ENCODE peak calls at places on chromosomes 13 and 19, in five cellular contexts. One of them, this sample, is unnamed.

GRCh38 chr19:28501979-28502378 is 711.0 kb downstream of the UQCRFS1 start:
- DNase-seq in adrenal gland: no peak
- DNase-seq in heart left ventricle: no peak
- DNase-seq in brain microvascular endothelial cell: no peak
- DNase-seq in coronary artery: no peak
- DNase-seq in this sample: no peak

GRCh38 chr19:2337329-2337707 is 8.8 kb downstream of the SPPL2B start:
- DNase-seq in coronary artery: no peak
- DNase-seq in brain microvascular endothelial cell: peak; percentile 24
- DNase-seq in heart left ventricle: no peak
- DNase-seq in adrenal gland: no peak
- DNase-seq in this sample: no peak

GRCh38 chr19:869245-870177 is 10.0 kb downstream of the CFD start:
- DNase-seq in brain microvascular endothelial cell: peak; percentile 88
- DNase-seq in heart left ventricle: no peak
- DNase-seq in coronary artery: peak; percentile 89
- DNase-seq in adrenal gland: peak; percentile 84
- DNase-seq in this sample: peak; percentile 69

GRCh38 chr13:70249332-70250064 is 141.2 kb upstream of the KLHL1 start:
- DNase-seq in brain microvascular endothelial cell: peak; percentile 88
- DNase-seq in heart left ventricle: no peak
- DNase-seq in coronary artery: no peak
- DNase-seq in adrenal gland: no peak
- DNase-seq in this sample: peak; percentile 33

GRCh38 chr13:89988206-89988605 is 1359.3 kb upstream of the MIR17HG start:
- DNase-seq in brain microvascular endothelial cell: no peak
- DNase-seq in adrenal gland: no peak
- DNase-seq in heart left ventricle: no peak
- DNase-seq in coronary artery: no peak
- DNase-seq in this sample: no peak

GRCh38 chr19:35004517-35005255 is 4.6 kb downstream of the GRAMD1A start:
- DNase-seq in adrenal gland: no peak
- DNase-seq in brain microvascular endothelial cell: no peak
- DNase-seq in coronary artery: no peak
- DNase-seq in heart left ventricle: peak; percentile 22
- DNase-seq in this sample: no peak

GRCh38 chr19:8238251-8238650 is 29.1 kb downstream of the CERS4 start:
- DNase-seq in adrenal gland: no peak
- DNase-seq in heart left ventricle: no peak
- DNase-seq in brain microvascular endothelial cell: no peak
- DNase-seq in coronary artery: no peak
- DNase-seq in this sample: peak; percentile 57

GRCh38 chr13:20118268-20119140 is 42.3 kb downstream of the GJA3 start:
- DNase-seq in brain microvascular endothelial cell: no peak
- DNase-seq in adrenal gland: peak; percentile 77
- DNase-seq in coronary artery: peak; percentile 79
- DNase-seq in heart left ventricle: peak; percentile 70
- DNase-seq in this sample: no peak

GRCh38 chr19:54390942-54391577 is 24.2 kb upstream of the TTYH1 start:
- DNase-seq in brain microvascular endothelial cell: peak; percentile 26
- DNase-seq in coronary artery: no peak
- DNase-seq in heart left ventricle: no peak
- DNase-seq in adrenal gland: no peak
- DNase-seq in this sample: peak; percentile 33

GRCh38 chr13:24927810-24928404 is 163.9 kb downstream of the RNF17 start:
- DNase-seq in adrenal gland: no peak
- DNase-seq in brain microvascular endothelial cell: no peak
- DNase-seq in coronary artery: no peak
- DNase-seq in heart left ventricle: no peak
- DNase-seq in this sample: no peak

GRCh38 chr13:99542788-99543406 is 41.6 kb downstream of the TM9SF2 start:
- DNase-seq in heart left ventricle: no peak
- DNase-seq in coronary artery: no peak
- DNase-seq in brain microvascular endothelial cell: no peak
- DNase-seq in adrenal gland: no peak
- DNase-seq in this sample: no peak

GRCh38 chr19:48844472-48844871 is 8.2 kb upstream of the HSD17B14 start:
- DNase-seq in adrenal gland: no peak
- DNase-seq in brain microvascular endothelial cell: no peak
- DNase-seq in heart left ventricle: no peak
- DNase-seq in coronary artery: no peak
- DNase-seq in this sample: peak; percentile 50

GRCh38 chr13:110232146-110232545 is 74.8 kb downstream of the COL4A1 start:
- DNase-seq in brain microvascular endothelial cell: no peak
- DNase-seq in coronary artery: no peak
- DNase-seq in heart left ventricle: no peak
- DNase-seq in adrenal gland: no peak
- DNase-seq in this sample: no peak

GRCh38 chr13:99350191-99350590 is 43.0 kb upstream of the GPR183 start:
- DNase-seq in adrenal gland: no peak
- DNase-seq in heart left ventricle: no peak
- DNase-seq in brain microvascular endothelial cell: no peak
- DNase-seq in coronary artery: no peak
- DNase-seq in this sample: no peak

GRCh38 chr13:24511019-24511823 is 1.4 kb downstream of the PARP4 start:
- DNase-seq in heart left ventricle: no peak
- DNase-seq in adrenal gland: peak; percentile 28
- DNase-seq in coronary artery: no peak
- DNase-seq in brain microvascular endothelial cell: peak; percentile 86
- DNase-seq in this sample: peak; percentile 59

GRCh38 chr13:93561553-93561952 is 334.9 kb downstream of the GPC6 start:
- DNase-seq in brain microvascular endothelial cell: no peak
- DNase-seq in adrenal gland: no peak
- DNase-seq in heart left ventricle: no peak
- DNase-seq in coronary artery: no peak
- DNase-seq in this sample: no peak

GRCh38 chr19:1567116-1567847 is 843 bp downstream of the MEX3D start:
- DNase-seq in brain microvascular endothelial cell: peak; percentile 9
- DNase-seq in adrenal gland: no peak
- DNase-seq in coronary artery: no peak
- DNase-seq in heart left ventricle: peak; percentile 48
- DNase-seq in this sample: peak; percentile 35

GRCh38 chr19:18377026-18377425 is 8.9 kb upstream of the GDF15 start:
- DNase-seq in adrenal gland: no peak
- DNase-seq in coronary artery: no peak
- DNase-seq in brain microvascular endothelial cell: no peak
- DNase-seq in heart left ventricle: no peak
- DNase-seq in this sample: no peak

GRCh38 chr19:18379803-18380747 is 5.9 kb upstream of the GDF15 start:
- DNase-seq in heart left ventricle: peak; percentile 92
- DNase-seq in coronary artery: no peak
- DNase-seq in adrenal gland: peak; percentile 97
- DNase-seq in brain microvascular endothelial cell: peak; percentile 43
- DNase-seq in this sample: peak; percentile 50

GRCh38 chr19:18384775-18385174 is 1.2 kb upstream of the GDF15 start:
- DNase-seq in brain microvascular endothelial cell: no peak
- DNase-seq in coronary artery: no peak
- DNase-seq in adrenal gland: no peak
- DNase-seq in heart left ventricle: no peak
- DNase-seq in this sample: no peak

GRCh38 chr19:18385359-18385674 is 641 bp upstream of the GDF15 start:
- DNase-seq in heart left ventricle: no peak
- DNase-seq in brain microvascular endothelial cell: no peak
- DNase-seq in coronary artery: no peak
- DNase-seq in adrenal gland: no peak
- DNase-seq in this sample: no peak

DNA sequence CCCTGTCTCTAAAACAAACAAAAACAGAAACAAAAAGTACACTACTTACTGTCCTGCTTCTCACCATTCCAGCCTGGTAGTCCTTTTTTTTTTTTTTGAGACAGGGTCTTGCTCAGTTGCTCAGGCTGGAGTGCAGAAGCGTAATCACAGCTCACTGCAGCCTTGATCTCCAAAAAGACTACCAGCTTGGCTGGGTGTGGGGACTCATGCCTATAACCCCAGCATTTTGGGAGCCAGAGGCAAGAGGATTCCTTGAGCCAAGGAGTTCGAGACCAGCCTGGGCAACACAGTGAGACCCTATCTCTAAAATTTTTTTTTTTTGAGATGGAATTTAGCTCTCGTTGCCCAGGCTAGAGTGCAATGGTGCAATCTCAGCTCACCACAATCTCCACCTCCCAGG is 5.1 kb upstream of the GDF15 start:
- DNase-seq in coronary artery: no peak
- DNase-seq in adrenal gland: no peak
- DNase-seq in heart left ventricle: no peak
- DNase-seq in brain microvascular endothelial cell: no peak
- DNase-seq in this sample: no peak
- H3K27ac ChIP-seq in coronary artery: no peak overlapping the region
- H3K27ac ChIP-seq in adrenal gland: peak overlapping the region; percentile 82
- H3K27ac ChIP-seq in heart left ventricle: peak overlapping the region; percentile 65
- H3K27ac ChIP-seq in brain microvascular endothelial cell: no peak overlapping the region
- H3K27ac ChIP-seq in this sample: peak overlapping the region; percentile 75

GRCh38 chr19:10551698-10552301 is 8.1 kb downstream of the ATG4D start:
- DNase-seq in adrenal gland: no peak
- DNase-seq in coronary artery: no peak
- DNase-seq in heart left ventricle: no peak
- DNase-seq in brain microvascular endothelial cell: no peak
- DNase-seq in this sample: no peak
- TF ChIP-seq CTCF in adrenal gland: peak; percentile 21
- TF ChIP-seq CTCF in coronary artery: no peak
- TF ChIP-seq CTCF in heart left ventricle: no peak
- TF ChIP-seq CTCF in brain microvascular endothelial cell: peak; percentile 35
- TF ChIP-seq CTCF in this sample: no peak

GRCh38 chr19:49893135-49893534 is 3.6 kb downstream of the IL4I1 start:
- DNase-seq in adrenal gland: no peak
- DNase-seq in coronary artery: no peak
- DNase-seq in brain microvascular endothelial cell: no peak
- DNase-seq in heart left ventricle: no peak
- DNase-seq in this sample: no peak
- H3K27ac ChIP-seq in adrenal gland: no peak overlapping the region
- H3K27ac ChIP-seq in coronary artery: no peak overlapping the region
- H3K27ac ChIP-seq in brain microvascular endothelial cell: no peak overlapping the region
- H3K27ac ChIP-seq in heart left ventricle: no peak overlapping the region
- H3K27ac ChIP-seq in this sample: no peak overlapping the region

GRCh38 chr13:72662548-72662947 is 64.9 kb downstream of the MZT1 start:
- DNase-seq in heart left ventricle: no peak
- DNase-seq in adrenal gland: no peak
- DNase-seq in coronary artery: no peak
- DNase-seq in brain microvascular endothelial cell: no peak
- DNase-seq in this sample: no peak

GRCh38 chr13:72652681-72653080 is 74.7 kb downstream of the MZT1 start:
- DNase-seq in adrenal gland: no peak
- DNase-seq in brain microvascular endothelial cell: peak; percentile 32
- DNase-seq in heart left ventricle: no peak
- DNase-seq in coronary artery: no peak
- DNase-seq in this sample: no peak

GRCh38 chr13:72656357-72656756 is 71.1 kb downstream of the MZT1 start:
- DNase-seq in heart left ventricle: no peak
- DNase-seq in adrenal gland: no peak
- DNase-seq in coronary artery: no peak
- DNase-seq in brain microvascular endothelial cell: no peak
- DNase-seq in this sample: no peak

GRCh38 chr13:72657379-72657778 is 70.0 kb downstream of the MZT1 start:
- DNase-seq in coronary artery: no peak
- DNase-seq in heart left ventricle: no peak
- DNase-seq in adrenal gland: no peak
- DNase-seq in brain microvascular endothelial cell: no peak
- DNase-seq in this sample: no peak
- TF ChIP-seq CTCF in coronary artery: no peak
- TF ChIP-seq CTCF in heart left ventricle: no peak
- TF ChIP-seq CTCF in adrenal gland: no peak
- TF ChIP-seq CTCF in brain microvascular endothelial cell: no peak
- TF ChIP-seq CTCF in this sample: no peak